ENCODE peak calls at places on chromosome 18, in four cellular contexts. One of them, this sample, is unnamed. For H3K4me1, the result is how much of the 10 kb centered on the place peaks cover.

GRCh38 chr18:67730884-67731283 is 214.4 kb upstream of the DSEL start:
- DNase-seq in GM23248: peak
- DNase-seq in DND-41: no peak
- DNase-seq in A549: peak
- DNase-seq in this sample: peak

GRCh38 chr18:32930695-32931301 is 158.0 kb upstream of the KLHL14 start:
- DNase-seq in GM23248: peak
- DNase-seq in DND-41: no peak
- DNase-seq in A549: peak
- DNase-seq in this sample: no peak

GRCh38 chr18:56112013-56112749 is 524.2 kb upstream of the TCF4 start:
- DNase-seq in GM23248: peak
- DNase-seq in DND-41: no peak
- DNase-seq in A549: no peak
- DNase-seq in this sample: no peak

GRCh38 chr18:58370662-58371061 is 258.2 kb downstream of the ALPK2 start:
- DNase-seq in GM23248: no peak
- DNase-seq in DND-41: no peak
- DNase-seq in A549: no peak
- DNase-seq in this sample: no peak

GRCh38 chr18:67302043-67302442 is 214.5 kb downstream of the DSEL start:
- DNase-seq in GM23248: peak
- DNase-seq in DND-41: no peak
- DNase-seq in A549: no peak
- DNase-seq in this sample: no peak

GRCh38 chr18:36372902-36373301 is 75.4 kb downstream of the FHOD3 start:
- DNase-seq in GM23248: peak
- DNase-seq in DND-41: no peak
- DNase-seq in A549: no peak
- DNase-seq in this sample: peak

GRCh38 chr18:303578-303977 is 35.7 kb upstream of the THOC1 start:
- DNase-seq in GM23248: no peak
- DNase-seq in DND-41: no peak
- DNase-seq in A549: no peak
- DNase-seq in this sample: no peak

GRCh38 chr18:48388478-48388877 is 20.7 kb downstream of the ZBTB7C start:
- DNase-seq in GM23248: no peak
- DNase-seq in DND-41: no peak
- DNase-seq in A549: peak
- DNase-seq in this sample: no peak

GRCh38 chr18:55790296-55790695 is 202.3 kb upstream of the TCF4 start:
- DNase-seq in GM23248: peak
- DNase-seq in DND-41: no peak
- DNase-seq in A549: peak
- DNase-seq in this sample: peak

GRCh38 chr18:67216846-67217245 is 299.7 kb downstream of the DSEL start:
- DNase-seq in GM23248: peak
- DNase-seq in DND-41: no peak
- DNase-seq in A549: no peak
- DNase-seq in this sample: peak

GRCh38 chr18:23067236-23067635 is 68.0 kb upstream of the CABLES1 start:
- DNase-seq in GM23248: peak
- DNase-seq in DND-41: no peak
- DNase-seq in A549: peak
- DNase-seq in this sample: no peak

GRCh38 chr18:63266888-63267790 is 52.4 kb downstream of the BCL2 start:
- DNase-seq in GM23248: no peak
- DNase-seq in DND-41: no peak
- DNase-seq in A549: no peak
- DNase-seq in this sample: no peak

GRCh38 chr18:63267990-63268721 is 51.4 kb downstream of the BCL2 start:
- DNase-seq in GM23248: peak
- DNase-seq in DND-41: peak
- DNase-seq in A549: no peak
- DNase-seq in this sample: no peak

GRCh38 chr18:63273170-63273925 is 46.2 kb downstream of the BCL2 start:
- DNase-seq in GM23248: no peak
- DNase-seq in DND-41: no peak
- DNase-seq in A549: no peak
- DNase-seq in this sample: no peak

GRCh38 chr18:63271881-63272299 is 47.7 kb downstream of the BCL2 start:
- DNase-seq in GM23248: peak
- DNase-seq in DND-41: no peak
- DNase-seq in A549: no peak
- DNase-seq in this sample: no peak

DNA sequence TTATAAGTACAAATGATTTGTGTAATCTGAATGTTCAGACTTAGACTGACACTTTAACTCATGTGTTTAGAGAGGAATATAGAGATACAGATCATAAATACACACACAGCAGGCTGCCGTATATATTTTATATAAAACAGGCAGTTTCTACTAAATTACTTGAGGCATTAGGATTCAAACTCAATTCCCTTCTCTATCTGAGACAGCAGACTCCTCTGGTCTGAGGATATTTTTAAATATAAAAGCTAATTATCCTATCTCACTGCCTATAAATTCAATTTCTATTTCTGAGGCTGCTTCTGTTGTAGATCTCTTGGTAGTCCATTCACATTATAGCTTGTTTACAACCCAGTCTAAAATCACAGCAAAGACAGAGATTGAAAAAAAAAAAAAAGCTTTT is 46.9 kb downstream of the BCL2 start:
- DNase-seq in GM23248: no peak
- DNase-seq in DND-41: no peak
- DNase-seq in A549: no peak
- DNase-seq in this sample: no peak
- H3K4me3 ChIP-seq in GM23248: no peak
- H3K4me3 ChIP-seq in DND-41: no peak
- H3K4me3 ChIP-seq in A549: no peak
- H3K4me3 ChIP-seq in this sample: no peak

GRCh38 chr18:62841405-62841804 is 126.1 kb downstream of the PHLPP1 start:
- DNase-seq in GM23248: no peak
- DNase-seq in DND-41: no peak
- DNase-seq in A549: no peak
- DNase-seq in this sample: no peak

GRCh38 chr18:62834715-62835114 is 119.4 kb downstream of the PHLPP1 start:
- DNase-seq in GM23248: no peak
- DNase-seq in DND-41: no peak
- DNase-seq in A549: no peak
- DNase-seq in this sample: no peak

GRCh38 chr18:62837011-62837410 is 121.7 kb downstream of the PHLPP1 start:
- DNase-seq in GM23248: no peak
- DNase-seq in DND-41: no peak
- DNase-seq in A549: no peak
- DNase-seq in this sample: no peak

GRCh38 chr18:62839874-62840713 is 124.8 kb downstream of the PHLPP1 start:
- DNase-seq in GM23248: peak
- DNase-seq in DND-41: no peak
- DNase-seq in A549: no peak
- DNase-seq in this sample: no peak

GRCh38 chr18:62838475-62839098 is 123.2 kb downstream of the PHLPP1 start:
- DNase-seq in GM23248: no peak
- DNase-seq in DND-41: no peak
- DNase-seq in A549: no peak
- DNase-seq in this sample: no peak
- H3K4me2 ChIP-seq in GM23248: no peak
- H3K4me2 ChIP-seq in DND-41: no peak
- H3K4me2 ChIP-seq in A549: peak
- H3K4me2 ChIP-seq in this sample: no peak

DNA sequence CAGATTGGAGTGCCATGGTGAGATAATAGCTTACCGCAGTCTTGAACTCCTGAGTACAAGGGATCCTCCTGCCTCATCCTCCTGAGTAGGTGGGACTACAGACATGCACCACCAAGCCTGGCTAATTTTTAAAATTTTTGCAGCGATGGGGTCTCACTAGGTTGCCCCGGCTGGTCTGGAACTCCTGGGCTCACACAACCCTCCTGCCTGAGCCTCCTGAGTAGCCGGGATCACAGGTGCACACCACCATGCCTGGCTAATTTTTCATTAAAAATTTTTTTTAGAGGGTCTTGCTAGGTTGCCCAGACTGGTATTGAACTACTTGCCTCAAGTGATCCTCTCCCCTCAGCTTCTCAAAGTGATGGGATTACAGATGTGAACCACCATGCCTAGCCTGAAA is 27.8 kb downstream of the RAB31 start:
- DNase-seq in GM23248: no peak
- DNase-seq in DND-41: no peak
- DNase-seq in A549: no peak
- DNase-seq in this sample: no peak
- H3K4me1 ChIP-seq in GM23248: under half
- H3K4me1 ChIP-seq in DND-41: under half
- H3K4me1 ChIP-seq in A549: half or more
- H3K4me1 ChIP-seq in this sample: under half

GRCh38 chr18:51009071-51009470 is 20.9 kb upstream of the SMAD4 start:
- DNase-seq in GM23248: peak
- DNase-seq in DND-41: no peak
- DNase-seq in A549: no peak
- DNase-seq in this sample: no peak
- H3K4me3 ChIP-seq in GM23248: no peak
- H3K4me3 ChIP-seq in DND-41: no peak
- H3K4me3 ChIP-seq in A549: no peak
- H3K4me3 ChIP-seq in this sample: no peak

This sample was measured in osteoblast.